ENCODE peak calls at places on chromosomes 13 and 19, in four cellular contexts. One of them, this sample, is unnamed.

GRCh38 chr19:16447015-16447384 is 24.8 kb downstream of the EPS15L1 start:
- DNase-seq in PC-9: peak; percentile 78
- DNase-seq in neural progenitor cell: no peak
- DNase-seq in tibial nerve: peak; percentile 78
- DNase-seq in this sample: peak; percentile 82

GRCh38 chr13:111338841-111339240 is 18.4 kb downstream of the TEX29 start:
- DNase-seq in neural progenitor cell: no peak
- DNase-seq in PC-9: no peak
- DNase-seq in tibial nerve: no peak
- DNase-seq in this sample: no peak

GRCh38 chr13:46274094-46274698 is 62.5 kb downstream of the LRRC63 start:
- DNase-seq in neural progenitor cell: no peak
- DNase-seq in PC-9: no peak
- DNase-seq in tibial nerve: no peak
- DNase-seq in this sample: no peak

GRCh38 chr13:40445557-40445990 is 220.9 kb downstream of the FOXO1 start:
- DNase-seq in PC-9: no peak
- DNase-seq in tibial nerve: no peak
- DNase-seq in neural progenitor cell: no peak
- DNase-seq in this sample: peak; percentile 42

GRCh38 chr19:41616785-41617621 is 9.9 kb downstream of the CEACAM4 start:
- DNase-seq in neural progenitor cell: peak; percentile 29
- DNase-seq in PC-9: no peak
- DNase-seq in tibial nerve: no peak
- DNase-seq in this sample: no peak

GRCh38 chr19:4524808-4525562 is 6.7 kb upstream of the PLIN4 start:
- DNase-seq in PC-9: no peak
- DNase-seq in tibial nerve: peak; percentile 28
- DNase-seq in neural progenitor cell: peak; percentile 61
- DNase-seq in this sample: peak; percentile 58

GRCh38 chr19:57473646-57474045 is 3.7 kb downstream of the ZNF772 start:
- DNase-seq in neural progenitor cell: no peak
- DNase-seq in PC-9: no peak
- DNase-seq in tibial nerve: no peak
- DNase-seq in this sample: no peak

GRCh38 chr19:18894254-18895037 is 1.5 kb downstream of the CERS1 start:
- DNase-seq in PC-9: no peak
- DNase-seq in tibial nerve: no peak
- DNase-seq in neural progenitor cell: peak; percentile 85
- DNase-seq in this sample: no peak

GRCh38 chr19:38618590-38619360 is at the start of gene EIF3K:
- DNase-seq in tibial nerve: peak; percentile 98
- DNase-seq in neural progenitor cell: peak; percentile 100
- DNase-seq in PC-9: peak; percentile 96
- DNase-seq in this sample: peak; percentile 99

GRCh38 chr13:36096411-36097184 is 34.6 kb downstream of the DCLK1 start:
- DNase-seq in neural progenitor cell: no peak
- DNase-seq in tibial nerve: no peak
- DNase-seq in PC-9: no peak
- DNase-seq in this sample: no peak

DNA sequence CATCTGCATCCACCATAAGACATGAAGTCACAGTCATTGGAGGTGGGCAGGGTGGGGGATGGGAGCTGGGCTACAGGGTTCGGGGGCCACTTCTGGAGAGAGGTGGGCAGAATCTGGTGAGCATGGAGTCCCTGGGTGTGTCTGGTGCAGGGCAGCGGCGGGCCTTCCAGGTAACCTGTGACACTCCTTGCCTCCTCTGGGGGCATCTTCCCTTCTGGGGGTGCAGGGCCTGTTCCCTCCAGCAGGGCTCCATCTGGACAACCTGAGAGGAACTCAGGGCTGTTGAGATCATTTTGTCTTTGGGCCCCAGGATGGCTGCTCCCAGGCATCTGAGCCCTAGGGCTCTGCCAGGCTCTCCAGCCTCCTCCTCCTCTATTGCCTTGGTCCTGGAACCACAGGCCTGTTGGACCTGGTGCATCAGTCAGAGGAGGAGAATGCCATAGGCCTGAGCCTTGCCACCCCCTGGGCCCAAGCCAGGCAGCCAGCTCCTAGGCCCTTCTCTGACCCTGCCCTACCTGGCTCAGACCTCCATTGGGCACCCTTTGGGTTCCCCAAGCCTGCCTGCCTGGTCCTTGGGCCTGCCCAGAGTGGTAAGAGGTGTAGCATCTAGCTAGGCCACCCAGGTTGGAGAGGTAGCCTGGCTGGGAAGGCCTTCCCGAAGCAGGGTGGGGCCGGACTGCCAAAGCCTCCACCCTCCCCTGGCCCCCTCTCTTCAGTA is 13.4 kb downstream of the LYL1 start:
- DNase-seq in tibial nerve: no peak
- DNase-seq in PC-9: no peak
- DNase-seq in neural progenitor cell: peak; percentile 61
- DNase-seq in this sample: no peak
- H3K27me3 ChIP-seq in tibial nerve: no peaks in the 10 kb centered on the region
- H3K27me3 ChIP-seq in PC-9: no peaks in the 10 kb centered on the region
- H3K27me3 ChIP-seq in neural progenitor cell: peaks cover 48% of the 10 kb centered on the region
- H3K27me3 ChIP-seq in this sample: no peaks in the 10 kb centered on the region

GRCh38 chr13:41914552-41914951 is 46.4 kb downstream of the VWA8 start:
- DNase-seq in PC-9: no peak
- DNase-seq in neural progenitor cell: no peak
- DNase-seq in tibial nerve: no peak
- DNase-seq in this sample: no peak

GRCh38 chr13:41917641-41918040 is 43.3 kb downstream of the VWA8 start:
- DNase-seq in tibial nerve: no peak
- DNase-seq in PC-9: no peak
- DNase-seq in neural progenitor cell: no peak
- DNase-seq in this sample: no peak

GRCh38 chr13:41919031-41919740 is 41.7 kb downstream of the VWA8 start:
- DNase-seq in neural progenitor cell: no peak
- DNase-seq in PC-9: no peak
- DNase-seq in tibial nerve: no peak
- DNase-seq in this sample: no peak

GRCh38 chr13:41916173-41916954 is 44.5 kb downstream of the VWA8 start:
- DNase-seq in neural progenitor cell: no peak
- DNase-seq in tibial nerve: no peak
- DNase-seq in PC-9: no peak
- DNase-seq in this sample: no peak

DNA sequence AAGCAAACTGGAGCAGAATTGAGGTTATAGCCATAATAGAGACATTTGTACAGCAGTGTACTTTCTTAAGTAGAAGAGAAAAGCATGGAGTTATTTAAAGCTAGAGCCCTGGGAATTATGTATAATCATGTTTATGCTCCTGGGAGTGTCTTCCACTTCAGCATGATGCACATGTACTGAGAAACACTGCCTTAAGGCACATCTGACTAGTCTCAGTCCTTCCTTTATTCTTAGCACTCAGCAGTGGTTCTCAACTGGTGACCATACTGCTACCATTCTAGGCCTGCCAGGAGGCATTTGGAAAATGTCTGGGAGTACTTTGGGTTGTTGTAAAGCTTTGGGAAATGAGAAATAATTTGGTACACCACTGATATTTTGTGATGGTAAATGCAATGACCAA is 45.8 kb downstream of the VWA8 start:
- DNase-seq in neural progenitor cell: no peak
- DNase-seq in tibial nerve: no peak
- DNase-seq in PC-9: no peak
- DNase-seq in this sample: no peak
- H3K4me1 ChIP-seq in neural progenitor cell: no peaks in the 10 kb centered on the region
- H3K4me1 ChIP-seq in tibial nerve: peaks cover 4% of the 10 kb centered on the region
- H3K4me1 ChIP-seq in PC-9: no peaks in the 10 kb centered on the region
- H3K4me1 ChIP-seq in this sample: peaks cover 71% of the 10 kb centered on the region

DNA sequence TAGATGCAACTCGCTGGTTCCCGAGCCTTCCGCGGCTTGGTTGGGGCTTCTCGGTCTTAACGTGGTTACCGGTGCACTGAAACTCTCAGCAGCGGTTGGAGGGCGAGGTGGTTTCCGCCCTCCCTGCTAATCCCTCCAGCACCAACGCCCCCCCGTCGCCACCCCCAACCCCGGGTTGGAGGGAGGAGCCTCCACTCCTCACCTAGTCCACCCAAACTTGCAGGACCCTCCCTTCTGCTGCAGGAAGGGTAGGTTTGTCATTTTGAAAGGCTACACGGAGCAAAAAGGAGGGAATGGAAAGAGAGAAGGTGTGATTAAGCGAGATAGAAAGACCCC is 465.0 kb downstream of the ITGBL1 start:
- DNase-seq in neural progenitor cell: peak; percentile 54
- DNase-seq in tibial nerve: no peak
- DNase-seq in PC-9: no peak
- DNase-seq in this sample: no peak
- H3K27me3 ChIP-seq in neural progenitor cell: peaks cover 100% of the 10 kb centered on the region
- H3K27me3 ChIP-seq in tibial nerve: peaks cover 69% of the 10 kb centered on the region
- H3K27me3 ChIP-seq in PC-9: peaks cover 52% of the 10 kb centered on the region
- H3K27me3 ChIP-seq in this sample: peaks cover 97% of the 10 kb centered on the region

DNA sequence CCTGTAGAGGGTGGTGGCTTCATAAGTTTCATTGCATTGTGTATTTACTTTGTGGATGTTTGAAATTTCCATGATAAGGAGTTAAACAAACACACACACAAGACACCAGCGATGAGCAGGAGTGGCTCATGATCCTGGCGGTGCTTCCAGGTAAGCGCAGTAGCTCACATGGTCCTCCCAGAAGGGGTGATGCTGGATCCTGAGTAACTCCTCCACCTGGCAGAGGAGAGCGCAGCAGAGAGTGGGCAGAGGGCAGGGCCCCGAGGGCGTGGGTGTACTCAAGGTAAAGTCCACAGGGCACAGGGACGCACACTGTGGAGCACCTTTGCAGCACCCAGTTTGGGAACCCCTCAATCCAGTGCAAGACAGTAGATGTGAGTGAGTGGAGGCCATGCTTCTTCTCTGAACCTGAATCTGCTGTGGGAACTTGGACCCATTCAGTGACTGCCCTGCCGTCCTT is 54.0 kb downstream of the RFX2 start:
- DNase-seq in tibial nerve: no peak
- DNase-seq in neural progenitor cell: no peak
- DNase-seq in PC-9: no peak
- DNase-seq in this sample: no peak
- H3K4me1 ChIP-seq in tibial nerve: peaks cover 23% of the 10 kb centered on the region
- H3K4me1 ChIP-seq in neural progenitor cell: no peaks in the 10 kb centered on the region
- H3K4me1 ChIP-seq in PC-9: peaks cover 34% of the 10 kb centered on the region
- H3K4me1 ChIP-seq in this sample: peaks cover 55% of the 10 kb centered on the region

GRCh38 chr13:26760835-26761582 is 423 bp upstream of the GPR12 start:
- DNase-seq in neural progenitor cell: peak; percentile 45
- DNase-seq in tibial nerve: no peak
- DNase-seq in PC-9: no peak
- DNase-seq in this sample: no peak
- H3K27me3 ChIP-seq in neural progenitor cell: peaks cover 98% of the 10 kb centered on the region
- H3K27me3 ChIP-seq in tibial nerve: peaks cover 66% of the 10 kb centered on the region
- H3K27me3 ChIP-seq in PC-9: peaks cover 75% of the 10 kb centered on the region
- H3K27me3 ChIP-seq in this sample: peaks cover 99% of the 10 kb centered on the region

This sample was measured in left ventricle myocardium inferior.